ENCODE peak calls at places on chromosomes 16 and 17, in ten cellular contexts. O is AG04450; Z is DMS 273 treated with DMSO at 0.1 percent for 48 hours; D is activated T-helper 1 cell treated with anti-CD3 and anti-CD28 coated beads, Interleukin-2, amount 50 U/mL, for 16 hours; I is stimulated activated naive CD4-positive, alpha-beta T cell treated with Interleukin-2 at 50 U/mL for 16 hours; H is H7; C is stimulated activated CD8-positive, alpha-beta memory T cell treated with anti-CD3 and anti-CD28 coated beads, Interleukin-12 subunit alpha, Interleukin-12 subunit beta, amount 100 ng/mL, for 1 hour; A is astrocyte of the hippocampus; L is PC-3; S is neuronal stem cell. B is an unnamed sample.

GRCh38 chr17:48597775-48598631 is 4.4 kb upstream of the HOXB5 start:
- DNase-seq in D (no peak), A (peak; percentile 66), O (no peak), C (no peak), Z (no peak), H (peak; percentile 84), S (no peak), I (peak; percentile 16), L (peak; percentile 67), B (peak; percentile 53)

GRCh38 chr16:51839697-51840462 is 688.8 kb upstream of the SALL1 start:
- DNase-seq in D (no peak), H (no peak), I (no peak), C (no peak), L (no peak), Z (no peak), O (no peak), S (no peak), A (peak; percentile 71), B (no peak)

GRCh38 chr16:50548659-50549560 is 714 bp downstream of the NKD1 start:
- DNase-seq in A (peak; percentile 13), H (peak; percentile 82), D (no peak), O (no peak), I (no peak), C (peak; percentile 10), Z (no peak), L (no peak), S (peak; percentile 39), B (no peak)

GRCh38 chr17:42744283-42744805 is 496 bp downstream of the EZH1 start:
- DNase-seq in C (peak; percentile 40), I (peak; percentile 80), D (peak; percentile 26), S (no peak), O (no peak), H (no peak), A (peak; percentile 60), L (peak; percentile 44), Z (no peak), B (no peak)

GRCh38 chr17:1803280-1803679 is 26.4 kb downstream of the SMYD4 start:
- DNase-seq in C (no peak), A (no peak), O (no peak), Z (no peak), S (no peak), H (no peak), L (no peak), D (no peak), I (no peak), B (no peak)

GRCh38 chr17:39845052-39845976 is 18.8 kb downstream of the IKZF3 start:
- DNase-seq in C (no peak), A (no peak), O (no peak), L (no peak), S (no peak), H (no peak), D (no peak), Z (no peak), I (no peak), B (no peak)

GRCh38 chr16:627458-628239 is 3.1 kb upstream of the WFIKKN1 start:
- DNase-seq in S (no peak), L (peak; percentile 46), Z (no peak), A (no peak), H (no peak), O (no peak), D (no peak), C (no peak), I (no peak), B (no peak)

GRCh38 chr16:89285381-89285780 is 67.9 kb downstream of the ZNF778 start:
- DNase-seq in D (no peak), L (no peak), C (no peak), A (no peak), S (no peak), I (no peak), H (no peak), Z (no peak), O (no peak), B (no peak)

GRCh38 chr16:3127745-3128144 is 7.1 kb upstream of the ZNF213 start:
- DNase-seq in D (no peak), L (no peak), H (no peak), A (no peak), O (no peak), C (no peak), I (no peak), S (no peak), Z (peak; percentile 86), B (no peak)